ENCODE peak calls at places on chromosomes 1 and 21, in eight cellular contexts. One of them, this sample, is unnamed.
A peak's percentile ranks its signal among the peaks of the same experiment; 100 is the strongest.

GRCh38 chr1:162215902-162216301 is 146.4 kb downstream of the NOS1AP start:
- DNase-seq in lower lobe of right lung: no peak
- DNase-seq in small intestine: peak; percentile 47
- DNase-seq in pancreas: no peak
- DNase-seq in psoas muscle: no peak
- DNase-seq in tibial nerve: no peak
- DNase-seq in HAP-1: peak; percentile 41
- DNase-seq in GM23338: peak; percentile 73
- DNase-seq in this sample: peak; percentile 76

GRCh38 chr1:80417651-80418050 is 1383.1 kb upstream of the ADGRL2 start:
- DNase-seq in lower lobe of right lung: no peak
- DNase-seq in HAP-1: no peak
- DNase-seq in psoas muscle: no peak
- DNase-seq in GM23338: no peak
- DNase-seq in small intestine: no peak
- DNase-seq in tibial nerve: no peak
- DNase-seq in pancreas: no peak
- DNase-seq in this sample: no peak

GRCh38 chr1:87329756-87330200 is 1.1 kb downstream of the LMO4 start:
- DNase-seq in HAP-1: no peak
- DNase-seq in pancreas: no peak
- DNase-seq in GM23338: no peak
- DNase-seq in lower lobe of right lung: no peak
- DNase-seq in psoas muscle: no peak
- DNase-seq in small intestine: no peak
- DNase-seq in tibial nerve: no peak
- DNase-seq in this sample: no peak

GRCh38 chr21:21137986-21138385 is 139.8 kb downstream of the NCAM2 start:
- DNase-seq in GM23338: no peak
- DNase-seq in small intestine: no peak
- DNase-seq in psoas muscle: no peak
- DNase-seq in lower lobe of right lung: no peak
- DNase-seq in pancreas: no peak
- DNase-seq in HAP-1: no peak
- DNase-seq in tibial nerve: no peak
- DNase-seq in this sample: no peak

GRCh38 chr21:35737899-35738341 is 322.4 kb downstream of the SETD4 start:
- DNase-seq in lower lobe of right lung: peak; percentile 49
- DNase-seq in pancreas: no peak
- DNase-seq in HAP-1: no peak
- DNase-seq in tibial nerve: peak; percentile 56
- DNase-seq in psoas muscle: peak; percentile 77
- DNase-seq in small intestine: no peak
- DNase-seq in GM23338: no peak
- DNase-seq in this sample: no peak

GRCh38 chr1:157460381-157460780 is 91.9 kb downstream of the FCRL5 start:
- DNase-seq in GM23338: no peak
- DNase-seq in psoas muscle: no peak
- DNase-seq in lower lobe of right lung: no peak
- DNase-seq in tibial nerve: no peak
- DNase-seq in HAP-1: no peak
- DNase-seq in small intestine: no peak
- DNase-seq in pancreas: no peak
- DNase-seq in this sample: no peak

GRCh38 chr1:203305809-203306088 is 430 bp downstream of the BTG2 start:
- DNase-seq in lower lobe of right lung: no peak
- DNase-seq in small intestine: no peak
- DNase-seq in psoas muscle: peak; percentile 67
- DNase-seq in HAP-1: no peak
- DNase-seq in GM23338: no peak
- DNase-seq in pancreas: no peak
- DNase-seq in tibial nerve: no peak
- DNase-seq in this sample: no peak

GRCh38 chr1:59125154-59125553 is 171.7 kb upstream of the FGGY start:
- DNase-seq in tibial nerve: no peak
- DNase-seq in GM23338: no peak
- DNase-seq in small intestine: no peak
- DNase-seq in pancreas: no peak
- DNase-seq in psoas muscle: no peak
- DNase-seq in HAP-1: no peak
- DNase-seq in lower lobe of right lung: no peak
- DNase-seq in this sample: no peak

GRCh38 chr1:180468311-180468710 is 34.1 kb downstream of the ACBD6 start:
- DNase-seq in pancreas: no peak
- DNase-seq in lower lobe of right lung: no peak
- DNase-seq in HAP-1: no peak
- DNase-seq in small intestine: no peak
- DNase-seq in GM23338: no peak
- DNase-seq in psoas muscle: no peak
- DNase-seq in tibial nerve: no peak
- DNase-seq in this sample: no peak

DNA sequence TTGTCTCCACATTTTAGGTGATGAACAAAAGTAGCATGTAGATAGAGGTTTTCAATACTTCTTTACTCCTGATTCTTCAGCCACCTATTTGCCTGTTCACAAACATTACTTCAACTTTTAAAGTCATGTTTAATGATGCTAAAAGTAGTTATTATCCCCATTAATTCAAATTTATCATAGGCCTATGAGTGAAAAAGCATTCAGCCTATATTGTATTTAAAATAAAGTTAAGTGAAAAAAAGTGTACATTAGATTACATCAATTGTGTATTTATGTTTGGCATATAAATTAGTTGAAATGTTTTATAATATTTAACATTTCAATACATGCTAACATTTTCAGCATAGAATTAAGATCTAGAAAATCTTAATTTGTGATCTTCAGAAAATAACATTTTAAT is 10.5 kb downstream of the CDKN2C start:
- DNase-seq in tibial nerve: no peak
- DNase-seq in lower lobe of right lung: no peak
- DNase-seq in pancreas: no peak
- DNase-seq in GM23338: no peak
- DNase-seq in psoas muscle: no peak
- DNase-seq in small intestine: no peak
- DNase-seq in HAP-1: no peak
- DNase-seq in this sample: no peak
- H3K27me3 ChIP-seq in tibial nerve: no peaks in the 10 kb centered on the region
- H3K27me3 ChIP-seq in lower lobe of right lung: no peaks in the 10 kb centered on the region
- H3K27me3 ChIP-seq in pancreas: no peaks in the 10 kb centered on the region
- H3K27me3 ChIP-seq in GM23338: peaks cover 94% of the 10 kb centered on the region
- H3K27me3 ChIP-seq in psoas muscle: no peaks in the 10 kb centered on the region
- H3K27me3 ChIP-seq in small intestine: no peaks in the 10 kb centered on the region
- H3K27me3 ChIP-seq in HAP-1: no peaks in the 10 kb centered on the region
- H3K27me3 ChIP-seq in this sample: peaks cover 81% of the 10 kb centered on the region

DNA sequence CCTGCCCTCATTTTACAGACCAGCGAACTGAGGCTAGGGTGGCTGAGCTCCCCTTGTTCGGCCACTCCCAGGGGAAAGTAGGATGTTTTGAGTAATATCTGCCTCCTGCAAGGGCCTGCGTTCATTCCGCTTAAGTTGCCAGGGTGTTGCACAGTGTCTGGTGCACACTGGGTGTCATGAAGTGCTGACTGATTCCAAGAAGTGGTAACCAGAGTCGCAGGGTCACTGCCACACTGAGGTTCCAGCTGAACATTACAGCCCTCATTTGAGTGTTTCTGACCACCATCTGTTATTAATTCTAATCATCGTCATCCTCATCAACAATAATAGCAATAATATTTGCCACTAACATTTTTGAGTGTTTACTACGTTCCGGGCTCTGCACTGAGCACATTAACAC is 250.6 kb downstream of the KAZN start:
- DNase-seq in small intestine: no peak
- DNase-seq in GM23338: no peak
- DNase-seq in lower lobe of right lung: no peak
- DNase-seq in HAP-1: no peak
- DNase-seq in pancreas: no peak
- DNase-seq in psoas muscle: no peak
- DNase-seq in tibial nerve: no peak
- DNase-seq in this sample: no peak
- H3K27me3 ChIP-seq in small intestine: no peaks in the 10 kb centered on the region
- H3K27me3 ChIP-seq in GM23338: no peaks in the 10 kb centered on the region
- H3K27me3 ChIP-seq in lower lobe of right lung: no peaks in the 10 kb centered on the region
- H3K27me3 ChIP-seq in HAP-1: no peaks in the 10 kb centered on the region
- H3K27me3 ChIP-seq in pancreas: no peaks in the 10 kb centered on the region
- H3K27me3 ChIP-seq in psoas muscle: peaks cover 4% of the 10 kb centered on the region
- H3K27me3 ChIP-seq in tibial nerve: no peaks in the 10 kb centered on the region
- H3K27me3 ChIP-seq in this sample: no peaks in the 10 kb centered on the region

DNA sequence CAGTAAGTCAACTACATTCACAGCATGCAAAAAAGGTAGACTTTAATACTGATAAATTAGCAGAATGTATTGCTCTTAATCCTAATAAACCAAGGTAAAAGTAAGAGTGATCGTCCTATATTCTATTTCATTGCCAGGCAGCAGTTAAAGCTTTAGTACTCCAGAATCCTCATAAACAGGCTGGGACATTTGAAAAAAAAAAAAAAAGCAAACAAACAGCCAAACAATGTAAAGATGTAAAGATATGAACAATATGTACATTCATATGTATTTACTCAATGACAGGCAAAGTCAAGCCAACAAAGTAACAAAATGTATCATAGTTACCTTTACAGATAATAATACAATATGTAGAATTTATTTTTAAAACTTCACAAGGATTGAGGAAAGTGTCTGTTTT is 383.6 kb downstream of the COL11A1 start:
- DNase-seq in pancreas: no peak
- DNase-seq in lower lobe of right lung: no peak
- DNase-seq in small intestine: no peak
- DNase-seq in GM23338: no peak
- DNase-seq in psoas muscle: no peak
- DNase-seq in tibial nerve: no peak
- DNase-seq in HAP-1: no peak
- DNase-seq in this sample: no peak
- H3K27me3 ChIP-seq in pancreas: no peaks in the 10 kb centered on the region
- H3K27me3 ChIP-seq in lower lobe of right lung: no peaks in the 10 kb centered on the region
- H3K27me3 ChIP-seq in small intestine: no peaks in the 10 kb centered on the region
- H3K27me3 ChIP-seq in GM23338: no peaks in the 10 kb centered on the region
- H3K27me3 ChIP-seq in psoas muscle: no peaks in the 10 kb centered on the region
- H3K27me3 ChIP-seq in tibial nerve: no peaks in the 10 kb centered on the region
- H3K27me3 ChIP-seq in HAP-1: no peaks in the 10 kb centered on the region
- H3K27me3 ChIP-seq in this sample: no peaks in the 10 kb centered on the region

GRCh38 chr1:29893806-29894205 is 657.5 kb downstream of the PTPRU start:
- DNase-seq in small intestine: no peak
- DNase-seq in GM23338: no peak
- DNase-seq in pancreas: no peak
- DNase-seq in psoas muscle: no peak
- DNase-seq in HAP-1: no peak
- DNase-seq in lower lobe of right lung: no peak
- DNase-seq in tibial nerve: no peak
- DNase-seq in this sample: no peak

GRCh38 chr1:29894311-29894710 is 658.0 kb downstream of the PTPRU start:
- DNase-seq in psoas muscle: no peak
- DNase-seq in GM23338: no peak
- DNase-seq in small intestine: no peak
- DNase-seq in pancreas: no peak
- DNase-seq in tibial nerve: no peak
- DNase-seq in HAP-1: no peak
- DNase-seq in lower lobe of right lung: no peak
- DNase-seq in this sample: no peak

GRCh38 chr1:29896791-29897725 is 660.7 kb downstream of the PTPRU start:
- DNase-seq in psoas muscle: no peak
- DNase-seq in pancreas: no peak
- DNase-seq in tibial nerve: no peak
- DNase-seq in lower lobe of right lung: no peak
- DNase-seq in GM23338: no peak
- DNase-seq in HAP-1: no peak
- DNase-seq in small intestine: no peak
- DNase-seq in this sample: no peak

GRCh38 chr1:29896300-29896699 is 660.0 kb downstream of the PTPRU start:
- DNase-seq in HAP-1: no peak
- DNase-seq in small intestine: no peak
- DNase-seq in lower lobe of right lung: no peak
- DNase-seq in tibial nerve: no peak
- DNase-seq in GM23338: no peak
- DNase-seq in psoas muscle: no peak
- DNase-seq in pancreas: no peak
- DNase-seq in this sample: no peak

GRCh38 chr1:29895201-29895600 is 658.9 kb downstream of the PTPRU start:
- DNase-seq in tibial nerve: no peak
- DNase-seq in pancreas: no peak
- DNase-seq in lower lobe of right lung: no peak
- DNase-seq in HAP-1: no peak
- DNase-seq in psoas muscle: no peak
- DNase-seq in GM23338: no peak
- DNase-seq in small intestine: no peak
- DNase-seq in this sample: no peak
- H3K27me3 ChIP-seq in tibial nerve: peaks cover 12% of the 10 kb centered on the region
- H3K27me3 ChIP-seq in pancreas: no peaks in the 10 kb centered on the region
- H3K27me3 ChIP-seq in lower lobe of right lung: peaks cover 23% of the 10 kb centered on the region
- H3K27me3 ChIP-seq in HAP-1: peaks cover 3% of the 10 kb centered on the region
- H3K27me3 ChIP-seq in psoas muscle: peaks cover 5% of the 10 kb centered on the region
- H3K27me3 ChIP-seq in GM23338: no peaks in the 10 kb centered on the region
- H3K27me3 ChIP-seq in small intestine: no peaks in the 10 kb centered on the region
- H3K27me3 ChIP-seq in this sample: no peaks in the 10 kb centered on the region

DNA sequence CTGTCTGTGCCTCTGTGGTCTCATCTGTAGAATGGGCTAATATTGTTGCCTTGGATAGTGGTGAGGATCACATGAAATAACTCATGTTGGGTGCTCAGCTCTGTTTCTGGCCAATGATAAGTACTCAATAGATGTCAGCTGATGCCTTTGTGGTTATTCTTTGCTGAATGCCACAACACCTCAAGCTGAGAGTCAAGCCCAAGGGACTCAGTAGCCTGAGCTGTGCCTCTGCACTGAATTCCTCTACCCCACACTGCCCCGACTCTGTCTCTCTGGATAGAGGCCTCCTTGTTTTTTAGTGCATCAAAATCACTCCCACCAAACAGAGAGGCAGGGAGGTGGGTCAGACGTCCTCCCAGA is 196.1 kb upstream of the VAMP3 start:
- DNase-seq in GM23338: no peak
- DNase-seq in small intestine: no peak
- DNase-seq in lower lobe of right lung: no peak
- DNase-seq in HAP-1: no peak
- DNase-seq in tibial nerve: no peak
- DNase-seq in psoas muscle: no peak
- DNase-seq in pancreas: no peak
- DNase-seq in this sample: no peak
- H3K27me3 ChIP-seq in GM23338: no peaks in the 10 kb centered on the region
- H3K27me3 ChIP-seq in small intestine: no peaks in the 10 kb centered on the region
- H3K27me3 ChIP-seq in lower lobe of right lung: no peaks in the 10 kb centered on the region
- H3K27me3 ChIP-seq in HAP-1: peaks cover 6% of the 10 kb centered on the region
- H3K27me3 ChIP-seq in tibial nerve: no peaks in the 10 kb centered on the region
- H3K27me3 ChIP-seq in psoas muscle: no peaks in the 10 kb centered on the region
- H3K27me3 ChIP-seq in pancreas: no peaks in the 10 kb centered on the region
- H3K27me3 ChIP-seq in this sample: no peaks in the 10 kb centered on the region

DNA sequence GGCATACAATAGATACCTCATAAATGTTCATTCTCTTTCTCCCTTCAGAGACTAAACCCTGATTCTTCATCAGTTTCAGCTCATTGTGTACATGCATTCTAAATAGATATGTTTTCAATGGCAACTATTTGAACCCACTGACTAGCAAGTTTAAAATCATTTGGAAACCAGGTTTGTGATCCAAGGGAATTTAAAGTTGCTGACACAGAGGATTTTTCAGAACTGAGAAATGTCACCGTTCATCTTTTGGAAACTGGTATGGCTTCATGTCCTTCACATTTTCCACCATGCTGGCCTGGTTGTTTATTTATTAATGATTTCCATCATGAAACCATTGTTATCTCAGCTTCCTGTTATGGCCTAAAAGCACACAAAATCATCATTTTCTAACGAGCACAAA is 81.8 kb upstream of the BARHL2 start:
- DNase-seq in lower lobe of right lung: no peak
- DNase-seq in HAP-1: no peak
- DNase-seq in small intestine: no peak
- DNase-seq in GM23338: no peak
- DNase-seq in psoas muscle: no peak
- DNase-seq in pancreas: no peak
- DNase-seq in tibial nerve: no peak
- DNase-seq in this sample: no peak
- H3K27me3 ChIP-seq in lower lobe of right lung: no peaks in the 10 kb centered on the region
- H3K27me3 ChIP-seq in HAP-1: peaks cover 5% of the 10 kb centered on the region
- H3K27me3 ChIP-seq in small intestine: no peaks in the 10 kb centered on the region
- H3K27me3 ChIP-seq in GM23338: no peaks in the 10 kb centered on the region
- H3K27me3 ChIP-seq in psoas muscle: no peaks in the 10 kb centered on the region
- H3K27me3 ChIP-seq in pancreas: no peaks in the 10 kb centered on the region
- H3K27me3 ChIP-seq in tibial nerve: peaks cover 3% of the 10 kb centered on the region
- H3K27me3 ChIP-seq in this sample: no peaks in the 10 kb centered on the region

GRCh38 chr1:220316291-220316690 is 44.0 kb upstream of the RAB3GAP2 start:
- DNase-seq in HAP-1: no peak
- DNase-seq in tibial nerve: no peak
- DNase-seq in pancreas: no peak
- DNase-seq in psoas muscle: no peak
- DNase-seq in lower lobe of right lung: no peak
- DNase-seq in small intestine: no peak
- DNase-seq in GM23338: no peak
- DNase-seq in this sample: no peak
- H3K27me3 ChIP-seq in HAP-1: no peaks in the 10 kb centered on the region
- H3K27me3 ChIP-seq in tibial nerve: no peaks in the 10 kb centered on the region
- H3K27me3 ChIP-seq in pancreas: no peaks in the 10 kb centered on the region
- H3K27me3 ChIP-seq in psoas muscle: no peaks in the 10 kb centered on the region
- H3K27me3 ChIP-seq in lower lobe of right lung: no peaks in the 10 kb centered on the region
- H3K27me3 ChIP-seq in small intestine: no peaks in the 10 kb centered on the region
- H3K27me3 ChIP-seq in GM23338: no peaks in the 10 kb centered on the region
- H3K27me3 ChIP-seq in this sample: no peaks in the 10 kb centered on the region